ENCODE peak calls at places on chromosomes 6 and 20, in five cellular contexts. One of them, this sample, is unnamed.

GRCh38 chr20:49372095-49372734 is 94.4 kb upstream of the ZNFX1 start:
- DNase-seq in transverse colon: no peak
- DNase-seq in left lung: no peak
- DNase-seq in effector memory CD4-positive, alpha-beta T cell: no peak
- DNase-seq in endodermal cell: no peak
- DNase-seq in this sample: no peak

GRCh38 chr20:40966103-40966502 is 62.5 kb upstream of the TOP1 start:
- DNase-seq in left lung: no peak
- DNase-seq in endodermal cell: peak; percentile 84
- DNase-seq in effector memory CD4-positive, alpha-beta T cell: no peak
- DNase-seq in transverse colon: no peak
- DNase-seq in this sample: peak; percentile 44

GRCh38 chr6:170152989-170153388 is 137.9 kb downstream of the DLL1 start:
- DNase-seq in effector memory CD4-positive, alpha-beta T cell: no peak
- DNase-seq in left lung: peak; percentile 85
- DNase-seq in transverse colon: peak; percentile 63
- DNase-seq in endodermal cell: peak; percentile 88
- DNase-seq in this sample: no peak

GRCh38 chr6:41917528-41917927 is 3.4 kb downstream of the MED20 start:
- DNase-seq in endodermal cell: no peak
- DNase-seq in left lung: no peak
- DNase-seq in effector memory CD4-positive, alpha-beta T cell: no peak
- DNase-seq in transverse colon: no peak
- DNase-seq in this sample: no peak

GRCh38 chr20:50226093-50226974 is 35.7 kb downstream of the CEBPB start:
- DNase-seq in effector memory CD4-positive, alpha-beta T cell: no peak
- DNase-seq in transverse colon: peak; percentile 45
- DNase-seq in left lung: peak; percentile 91
- DNase-seq in endodermal cell: peak; percentile 35
- DNase-seq in this sample: no peak

GRCh38 chr6:106767271-106767670 is 137.9 kb downstream of the QRSL1 start:
- DNase-seq in left lung: no peak
- DNase-seq in effector memory CD4-positive, alpha-beta T cell: no peak
- DNase-seq in endodermal cell: no peak
- DNase-seq in transverse colon: no peak
- DNase-seq in this sample: no peak

GRCh38 chr20:63955281-63955845 is 853 bp downstream of the UCKL1 start:
- DNase-seq in effector memory CD4-positive, alpha-beta T cell: peak; percentile 29
- DNase-seq in transverse colon: peak; percentile 56
- DNase-seq in endodermal cell: peak; percentile 72
- DNase-seq in left lung: no peak
- DNase-seq in this sample: no peak

GRCh38 chr6:71879016-71879415 is 7.3 kb upstream of the RIMS1 start:
- DNase-seq in transverse colon: no peak
- DNase-seq in endodermal cell: no peak
- DNase-seq in left lung: no peak
- DNase-seq in effector memory CD4-positive, alpha-beta T cell: no peak
- DNase-seq in this sample: no peak

GRCh38 chr20:21681219-21681931 is 24.1 kb upstream of the PAX1 start:
- DNase-seq in endodermal cell: no peak
- DNase-seq in left lung: no peak
- DNase-seq in transverse colon: no peak
- DNase-seq in effector memory CD4-positive, alpha-beta T cell: no peak
- DNase-seq in this sample: no peak

GRCh38 chr6:118675225-118675624 is 23.8 kb upstream of the CEP85L start:
- DNase-seq in transverse colon: no peak
- DNase-seq in left lung: no peak
- DNase-seq in effector memory CD4-positive, alpha-beta T cell: no peak
- DNase-seq in endodermal cell: no peak
- DNase-seq in this sample: no peak

GRCh38 chr6:122770835-122771601 is 8.5 kb upstream of the FABP7 start:
- DNase-seq in left lung: no peak
- DNase-seq in effector memory CD4-positive, alpha-beta T cell: no peak
- DNase-seq in endodermal cell: peak; percentile 77
- DNase-seq in transverse colon: no peak
- DNase-seq in this sample: no peak

GRCh38 chr20:36861875-36862801 is 13.8 kb upstream of the TLDC2 start:
- DNase-seq in endodermal cell: peak; percentile 78
- DNase-seq in effector memory CD4-positive, alpha-beta T cell: no peak
- DNase-seq in transverse colon: peak; percentile 80
- DNase-seq in left lung: peak; percentile 78
- DNase-seq in this sample: peak; percentile 70

GRCh38 chr6:54135665-54136370 is 24.6 kb downstream of the MLIP start:
- DNase-seq in endodermal cell: no peak
- DNase-seq in transverse colon: no peak
- DNase-seq in effector memory CD4-positive, alpha-beta T cell: no peak
- DNase-seq in left lung: no peak
- DNase-seq in this sample: no peak

GRCh38 chr6:47438481-47439347 is 38.9 kb upstream of the CD2AP start:
- DNase-seq in transverse colon: no peak
- DNase-seq in endodermal cell: no peak
- DNase-seq in effector memory CD4-positive, alpha-beta T cell: no peak
- DNase-seq in left lung: no peak
- DNase-seq in this sample: peak; percentile 61

GRCh38 chr20:49482621-49483017 is at the start of gene KCNB1:
- DNase-seq in transverse colon: peak; percentile 61
- DNase-seq in left lung: peak; percentile 76
- DNase-seq in endodermal cell: peak; percentile 97
- DNase-seq in effector memory CD4-positive, alpha-beta T cell: peak; percentile 3
- DNase-seq in this sample: peak; percentile 48

GRCh38 chr6:157800420-157801237 is 22.4 kb upstream of the SNX9 start:
- DNase-seq in effector memory CD4-positive, alpha-beta T cell: no peak
- DNase-seq in endodermal cell: no peak
- DNase-seq in left lung: no peak
- DNase-seq in transverse colon: no peak
- DNase-seq in this sample: no peak

GRCh38 chr20:36548006-36548315 is 6.6 kb downstream of the MYL9 start:
- DNase-seq in endodermal cell: peak; percentile 92
- DNase-seq in transverse colon: no peak
- DNase-seq in left lung: no peak
- DNase-seq in effector memory CD4-positive, alpha-beta T cell: no peak
- DNase-seq in this sample: no peak

GRCh38 chr6:43702522-43703440 is 15.2 kb upstream of the MRPS18A start:
- DNase-seq in left lung: peak; percentile 90
- DNase-seq in effector memory CD4-positive, alpha-beta T cell: no peak
- DNase-seq in endodermal cell: peak; percentile 97
- DNase-seq in transverse colon: peak; percentile 93
- DNase-seq in this sample: peak; percentile 50
- H3K4me1 ChIP-seq in left lung: peaks cover 80% of the 10 kb centered on the region
- H3K4me1 ChIP-seq in effector memory CD4-positive, alpha-beta T cell: no peaks in the 10 kb centered on the region
- H3K4me1 ChIP-seq in endodermal cell: peaks cover 44% of the 10 kb centered on the region
- H3K4me1 ChIP-seq in transverse colon: peaks cover 53% of the 10 kb centered on the region
- H3K4me1 ChIP-seq in this sample: peaks cover 69% of the 10 kb centered on the region

DNA sequence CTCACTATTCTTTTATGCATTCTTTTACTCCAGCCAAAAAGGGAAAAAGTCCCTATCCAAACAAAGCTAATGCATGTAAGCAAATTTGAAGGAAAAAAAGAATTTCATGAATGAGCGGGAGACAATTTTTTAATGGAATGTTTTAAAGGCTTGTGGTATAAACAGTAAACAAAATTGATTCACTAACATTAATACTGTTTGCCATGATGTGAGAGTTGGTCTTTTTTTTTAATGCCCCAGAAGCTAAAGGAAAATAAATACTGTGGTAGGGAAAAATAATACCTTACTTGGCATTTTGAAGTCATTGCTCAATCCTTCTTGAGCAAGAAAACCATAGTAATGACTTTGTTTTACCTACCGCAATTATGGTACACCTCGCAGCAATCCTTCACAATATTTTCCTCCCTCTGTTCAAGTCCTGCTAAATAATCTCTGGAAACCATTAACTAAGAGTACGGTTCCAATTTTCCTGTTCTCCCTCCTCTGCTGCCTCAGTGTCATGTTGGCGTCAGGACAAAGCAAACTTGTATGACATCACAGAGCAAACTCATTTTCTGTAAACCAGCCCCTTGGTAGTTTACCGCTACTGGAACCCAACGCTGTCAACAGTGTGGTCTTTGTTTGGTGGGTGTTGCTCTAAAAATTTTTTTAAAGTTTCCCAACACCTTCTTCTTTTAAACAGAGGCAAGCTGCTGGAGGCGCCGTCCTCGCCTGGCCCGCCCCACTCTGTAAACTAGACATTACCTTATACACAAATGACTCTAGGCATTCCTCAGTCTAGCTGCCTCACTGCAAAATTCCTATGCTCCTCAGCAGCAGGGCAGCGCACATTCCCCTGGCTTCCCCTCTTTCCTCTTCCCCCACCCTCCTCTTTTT is 78.8 kb downstream of the BACH2 start:
- DNase-seq in transverse colon: no peak
- DNase-seq in effector memory CD4-positive, alpha-beta T cell: no peak
- DNase-seq in left lung: peak; percentile 64
- DNase-seq in endodermal cell: peak; percentile 81
- DNase-seq in this sample: peak; percentile 50
- H3K4me1 ChIP-seq in transverse colon: peaks cover 21% of the 10 kb centered on the region
- H3K4me1 ChIP-seq in effector memory CD4-positive, alpha-beta T cell: peaks cover 30% of the 10 kb centered on the region
- H3K4me1 ChIP-seq in left lung: peaks cover 32% of the 10 kb centered on the region
- H3K4me1 ChIP-seq in endodermal cell: peaks cover 49% of the 10 kb centered on the region
- H3K4me1 ChIP-seq in this sample: peaks cover 8% of the 10 kb centered on the region

GRCh38 chr20:51541189-51542032 is 1.1 kb downstream of the NFATC2 start:
- DNase-seq in left lung: no peak
- DNase-seq in transverse colon: peak; percentile 76
- DNase-seq in effector memory CD4-positive, alpha-beta T cell: peak; percentile 81
- DNase-seq in endodermal cell: peak; percentile 76
- DNase-seq in this sample: peak; percentile 90
- H3K4me1 ChIP-seq in left lung: peaks cover 32% of the 10 kb centered on the region
- H3K4me1 ChIP-seq in transverse colon: peaks cover 18% of the 10 kb centered on the region
- H3K4me1 ChIP-seq in effector memory CD4-positive, alpha-beta T cell: peaks cover 41% of the 10 kb centered on the region
- H3K4me1 ChIP-seq in endodermal cell: peaks cover 6% of the 10 kb centered on the region
- H3K4me1 ChIP-seq in this sample: peaks cover 16% of the 10 kb centered on the region

GRCh38 chr6:108609276-108609769 is 48.6 kb downstream of the FOXO3 start:
- DNase-seq in effector memory CD4-positive, alpha-beta T cell: no peak
- DNase-seq in endodermal cell: no peak
- DNase-seq in left lung: no peak
- DNase-seq in transverse colon: no peak
- DNase-seq in this sample: no peak
- H3K4me1 ChIP-seq in effector memory CD4-positive, alpha-beta T cell: no peaks in the 10 kb centered on the region
- H3K4me1 ChIP-seq in endodermal cell: peaks cover 4% of the 10 kb centered on the region
- H3K4me1 ChIP-seq in left lung: peaks cover 52% of the 10 kb centered on the region
- H3K4me1 ChIP-seq in transverse colon: peaks cover 37% of the 10 kb centered on the region
- H3K4me1 ChIP-seq in this sample: no peaks in the 10 kb centered on the region

GRCh38 chr20:23655551-23656211 is 17.9 kb upstream of the CST3 start:
- DNase-seq in transverse colon: peak; percentile 36
- DNase-seq in effector memory CD4-positive, alpha-beta T cell: no peak
- DNase-seq in left lung: peak; percentile 91
- DNase-seq in endodermal cell: no peak
- DNase-seq in this sample: no peak

GRCh38 chr20:23654722-23655121 is 17.0 kb upstream of the CST3 start:
- DNase-seq in transverse colon: no peak
- DNase-seq in left lung: no peak
- DNase-seq in endodermal cell: peak; percentile 7
- DNase-seq in effector memory CD4-positive, alpha-beta T cell: no peak
- DNase-seq in this sample: no peak

GRCh38 chr20:23657202-23657601 is 19.4 kb upstream of the CST3 start:
- DNase-seq in transverse colon: no peak
- DNase-seq in effector memory CD4-positive, alpha-beta T cell: no peak
- DNase-seq in left lung: no peak
- DNase-seq in endodermal cell: peak; percentile 45
- DNase-seq in this sample: no peak

GRCh38 chr20:23658336-23658735 is 20.6 kb upstream of the CST3 start:
- DNase-seq in effector memory CD4-positive, alpha-beta T cell: no peak
- DNase-seq in endodermal cell: peak; percentile 5
- DNase-seq in transverse colon: no peak
- DNase-seq in left lung: no peak
- DNase-seq in this sample: no peak

GRCh38 chr20:23656372-23656771 is 18.6 kb upstream of the CST3 start:
- DNase-seq in endodermal cell: peak; percentile 46
- DNase-seq in effector memory CD4-positive, alpha-beta T cell: no peak
- DNase-seq in transverse colon: no peak
- DNase-seq in left lung: no peak
- DNase-seq in this sample: no peak
- H3K4me1 ChIP-seq in endodermal cell: peaks cover 18% of the 10 kb centered on the region
- H3K4me1 ChIP-seq in effector memory CD4-positive, alpha-beta T cell: no peaks in the 10 kb centered on the region
- H3K4me1 ChIP-seq in transverse colon: peaks cover 10% of the 10 kb centered on the region
- H3K4me1 ChIP-seq in left lung: peaks cover 29% of the 10 kb centered on the region
- H3K4me1 ChIP-seq in this sample: no peaks in the 10 kb centered on the region

DNA sequence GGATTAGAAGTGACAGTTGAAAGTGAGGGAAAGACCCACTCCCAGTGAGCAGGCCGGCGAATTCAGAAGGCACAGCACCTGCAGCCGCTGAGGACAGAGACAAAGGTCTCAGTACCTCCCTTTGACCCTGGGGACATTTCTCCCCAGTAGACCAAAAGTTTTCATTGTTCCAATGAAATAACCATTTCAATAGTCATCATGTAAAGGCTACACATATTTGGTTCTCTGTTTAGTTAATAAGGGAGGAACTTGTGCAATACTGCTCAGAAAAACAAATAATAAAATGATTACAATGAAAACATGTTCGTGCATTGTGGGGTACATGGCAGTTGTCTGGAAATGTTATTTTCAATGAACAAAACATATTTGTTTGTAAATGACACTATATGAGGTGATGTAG is 52.5 kb downstream of the EDN1 start:
- DNase-seq in effector memory CD4-positive, alpha-beta T cell: no peak
- DNase-seq in left lung: no peak
- DNase-seq in transverse colon: no peak
- DNase-seq in endodermal cell: no peak
- DNase-seq in this sample: no peak
- H3K4me1 ChIP-seq in effector memory CD4-positive, alpha-beta T cell: no peaks in the 10 kb centered on the region
- H3K4me1 ChIP-seq in left lung: peaks cover 15% of the 10 kb centered on the region
- H3K4me1 ChIP-seq in transverse colon: peaks cover 37% of the 10 kb centered on the region
- H3K4me1 ChIP-seq in endodermal cell: peaks cover 3% of the 10 kb centered on the region
- H3K4me1 ChIP-seq in this sample: peaks cover 4% of the 10 kb centered on the region